ENCODE peak calls at places on chromosome 12, in ten cellular contexts. P, A, W, U, T, E, L, R, D and O are unnamed samples.

GRCh38 chr12:92061061-92061460 is 84.6 kb downstream of the BTG1 start:
- DNase-seq in A (no peak), L (no peak), T (no peak), E (no peak), U (no peak), W (no peak), D (no peak), R (no peak), P (no peak), O (no peak)

GRCh38 chr12:50057896-50058670 is 687 bp downstream of the ASIC1 start:
- DNase-seq in W (no peak), A (no peak), P (no peak), T (no peak), R (no peak), D (no peak), E (no peak), L (no peak), U (no peak), O (no peak)

GRCh38 chr12:126487581-126487980 is 1422.3 kb downstream of the AACS start:
- DNase-seq in T (no peak), A (no peak), P (no peak), R (no peak), L (no peak), D (no peak), U (no peak), E (no peak), W (no peak), O (no peak)

GRCh38 chr12:120373683-120374082 is 4.7 kb upstream of the MSI1 start:
- DNase-seq in D (no peak), T (no peak), P (no peak), U (no peak), A (no peak), L (no peak), E (no peak), W (no peak), R (no peak), O (no peak)

GRCh38 chr12:66584673-66585072 is 94.2 kb downstream of the GRIP1 start:
- DNase-seq in U (no peak), W (no peak), D (no peak), R (no peak), L (no peak), T (peak; percentile 29), E (no peak), P (no peak), A (no peak), O (no peak)

GRCh38 chr12:99131761-99132199 is 486.7 kb downstream of the APAF1 start:
- DNase-seq in P (no peak), U (no peak), A (no peak), T (peak; percentile 14), L (peak; percentile 54), W (peak; percentile 13), D (no peak), R (no peak), E (no peak), O (peak; percentile 61)

GRCh38 chr12:124109760-124110159 is 136.7 kb downstream of the ZNF664 start:
- DNase-seq in E (no peak), P (no peak), A (no peak), W (no peak), R (no peak), T (peak; percentile 37), U (no peak), L (no peak), D (peak; percentile 89), O (no peak)

GRCh38 chr12:108310489-108310888 is 28.6 kb downstream of the CMKLR1 start:
- DNase-seq in L (no peak), W (peak; percentile 51), R (no peak), E (no peak), U (no peak), T (peak; percentile 42), A (no peak), D (no peak), P (no peak), O (no peak)

GRCh38 chr12:9940370-9940769 is 8.2 kb upstream of the CLEC2A start:
- DNase-seq in R (no peak), U (no peak), D (peak; percentile 83), E (no peak), L (no peak), A (no peak), P (no peak), W (no peak), T (peak; percentile 14), O (no peak)